ENCODE peak calls at places on chromosomes 5 and 9, in four cellular contexts. One of them, this sample, is unnamed.

GRCh38 chr5:169534311-169534880 is 49.2 kb upstream of the SPDL1 start:
- DNase-seq in activated naive CD8-positive, alpha-beta T cell treated with anti-CD3 and anti-CD28 coated beads, Interleukin-2, amount 50 U/mL, for 24 hours: no peak
- DNase-seq in HuH-7.5: no peak
- DNase-seq in central memory CD4-positive, alpha-beta T cell: no peak
- DNase-seq in this sample: no peak

GRCh38 chr9:122213589-122214413 is 15.0 kb downstream of the LHX6 start:
- DNase-seq in activated naive CD8-positive, alpha-beta T cell treated with anti-CD3 and anti-CD28 coated beads, Interleukin-2, amount 50 U/mL, for 24 hours: peak
- DNase-seq in HuH-7.5: peak
- DNase-seq in central memory CD4-positive, alpha-beta T cell: peak
- DNase-seq in this sample: no peak

GRCh38 chr9:87518702-87519335 is 21.2 kb downstream of the DAPK1 start:
- DNase-seq in activated naive CD8-positive, alpha-beta T cell treated with anti-CD3 and anti-CD28 coated beads, Interleukin-2, amount 50 U/mL, for 24 hours: no peak
- DNase-seq in HuH-7.5: no peak
- DNase-seq in central memory CD4-positive, alpha-beta T cell: no peak
- DNase-seq in this sample: no peak

GRCh38 chr9:123364241-123364824 is 8.3 kb downstream of the CRB2 start:
- DNase-seq in activated naive CD8-positive, alpha-beta T cell treated with anti-CD3 and anti-CD28 coated beads, Interleukin-2, amount 50 U/mL, for 24 hours: no peak
- DNase-seq in HuH-7.5: no peak
- DNase-seq in central memory CD4-positive, alpha-beta T cell: no peak
- DNase-seq in this sample: no peak

GRCh38 chr5:10513501-10514442 is 50.1 kb upstream of the ANKRD33B start:
- DNase-seq in activated naive CD8-positive, alpha-beta T cell treated with anti-CD3 and anti-CD28 coated beads, Interleukin-2, amount 50 U/mL, for 24 hours: no peak
- DNase-seq in HuH-7.5: no peak
- DNase-seq in central memory CD4-positive, alpha-beta T cell: no peak
- DNase-seq in this sample: no peak

GRCh38 chr9:106420511-106420944 is 442.4 kb upstream of the ZNF462 start:
- DNase-seq in activated naive CD8-positive, alpha-beta T cell treated with anti-CD3 and anti-CD28 coated beads, Interleukin-2, amount 50 U/mL, for 24 hours: peak
- DNase-seq in HuH-7.5: no peak
- DNase-seq in central memory CD4-positive, alpha-beta T cell: no peak
- DNase-seq in this sample: peak

GRCh38 chr5:98794414-98795080 is 21.1 kb downstream of the RGMB start:
- DNase-seq in activated naive CD8-positive, alpha-beta T cell treated with anti-CD3 and anti-CD28 coated beads, Interleukin-2, amount 50 U/mL, for 24 hours: no peak
- DNase-seq in HuH-7.5: no peak
- DNase-seq in central memory CD4-positive, alpha-beta T cell: no peak
- DNase-seq in this sample: no peak

GRCh38 chr9:128127568-128127989 is at the start of gene PTGES2:
- DNase-seq in activated naive CD8-positive, alpha-beta T cell treated with anti-CD3 and anti-CD28 coated beads, Interleukin-2, amount 50 U/mL, for 24 hours: peak
- DNase-seq in HuH-7.5: peak
- DNase-seq in central memory CD4-positive, alpha-beta T cell: peak
- DNase-seq in this sample: peak

GRCh38 chr5:151855701-151856100 is 69.0 kb downstream of the GLRA1 start:
- DNase-seq in activated naive CD8-positive, alpha-beta T cell treated with anti-CD3 and anti-CD28 coated beads, Interleukin-2, amount 50 U/mL, for 24 hours: no peak
- DNase-seq in HuH-7.5: no peak
- DNase-seq in central memory CD4-positive, alpha-beta T cell: no peak
- DNase-seq in this sample: no peak

GRCh38 chr5:37717613-37718431 is 122.0 kb downstream of the GDNF start:
- DNase-seq in activated naive CD8-positive, alpha-beta T cell treated with anti-CD3 and anti-CD28 coated beads, Interleukin-2, amount 50 U/mL, for 24 hours: no peak
- DNase-seq in HuH-7.5: peak
- DNase-seq in central memory CD4-positive, alpha-beta T cell: no peak
- DNase-seq in this sample: no peak

This sample was measured in KG1.